ENCODE peak calls at places on chromosomes 1 and 21, in four cellular contexts. V is PC-9, U is endothelial cell of umbilical vein, T is MM.1S. P is an unnamed sample.
A peak's percentile ranks its signal among the peaks of the same experiment; 100 is the strongest.

GRCh38 chr1:33004628-33005027 is 32.1 kb downstream of the AK2 start:
- DNase-seq in U (peak; percentile 75), V (no peak), T (no peak), P (no peak)

GRCh38 chr1:67752306-67752705 is 67.3 kb downstream of the GADD45A start:
- DNase-seq in V (no peak), U (peak; percentile 81), T (no peak), P (peak; percentile 50)

GRCh38 chr1:50419192-50419906 is 3.9 kb downstream of the DMRTA2 start:
- DNase-seq in U (no peak), V (no peak), T (no peak), P (peak; percentile 72)

GRCh38 chr1:208177656-208178055 is 66.5 kb downstream of the PLXNA2 start:
- DNase-seq in V (no peak), U (no peak), T (peak; percentile 57), P (peak; percentile 49)

GRCh38 chr1:100860397-100860991 is 34.1 kb downstream of the EXTL2 start:
- DNase-seq in U (peak; percentile 85), T (no peak), V (no peak), P (peak; percentile 68)

GRCh38 chr1:156571261-156571958 is 955 bp downstream of the IQGAP3 start:
- DNase-seq in T (no peak), U (peak; percentile 83), V (peak; percentile 33), P (no peak)

GRCh38 chr1:166811691-166812090 is 27.6 kb upstream of the POGK start:
- DNase-seq in V (no peak), U (no peak), T (no peak), P (no peak)

GRCh38 chr1:207321790-207322530 is 482 bp downstream of the CD55 start:
- DNase-seq in T (peak; percentile 19), U (peak; percentile 50), V (no peak), P (peak; percentile 55)

GRCh38 chr1:28830814-28831213 is 18.8 kb downstream of the OPRD1 start:
- DNase-seq in V (no peak), U (no peak), T (no peak), P (no peak)

GRCh38 chr1:184228558-184228957 is 158.3 kb upstream of the C1orf21 start:
- DNase-seq in T (no peak), U (no peak), V (no peak), P (no peak)

GRCh38 chr1:229509576-229509975 is 1.4 kb upstream of the NUP133 start:
- DNase-seq in U (no peak), T (no peak), V (no peak), P (no peak)

GRCh38 chr1:203839081-203839480 is 22.3 kb upstream of the SNRPE start:
- DNase-seq in V (no peak), U (peak; percentile 19), T (no peak), P (no peak)

GRCh38 chr1:164662462-164662861 is 103.5 kb downstream of the PBX1 start:
- DNase-seq in T (no peak), U (no peak), V (no peak), P (peak; percentile 38)

GRCh38 chr1:113545210-113545609 is 154.9 kb downstream of the MAGI3 start:
- DNase-seq in T (no peak), V (no peak), U (no peak), P (no peak)

GRCh38 chr1:27106561-27107323 is 48.2 kb downstream of the SLC9A1 start:
- DNase-seq in V (no peak), U (no peak), T (no peak), P (no peak)

GRCh38 chr1:244557565-244557964 is 95.4 kb upstream of the DESI2 start:
- DNase-seq in T (no peak), V (no peak), U (no peak), P (no peak)

GRCh38 chr1:91603409-91603808 is 102.8 kb downstream of the CDC7 start:
- DNase-seq in U (no peak), V (no peak), T (no peak), P (no peak)

GRCh38 chr1:10106756-10107479 is 74.2 kb downstream of the UBE4B start:
- DNase-seq in T (no peak), U (no peak), V (no peak), P (peak; percentile 9)

GRCh38 chr1:53548031-53548491 is 88.9 kb downstream of the DMRTB1 start:
- DNase-seq in T (no peak), U (no peak), V (no peak), P (no peak)

GRCh38 chr1:157894613-157895012 is 53.0 kb upstream of the CD5L start:
- DNase-seq in V (no peak), T (no peak), U (no peak), P (no peak)

GRCh38 chr1:108560430-108561144 is 687 bp downstream of the EEIG2 start:
- DNase-seq in T (peak; percentile 55), V (peak; percentile 48), U (peak; percentile 62), P (peak; percentile 80)

GRCh38 chr1:187928288-187928687 is 1099.5 kb downstream of the PLA2G4A start:
- DNase-seq in V (no peak), T (no peak), U (peak; percentile 78), P (peak; percentile 85)

GRCh38 chr1:204853446-204853845 is 17.2 kb upstream of the NFASC start:
- DNase-seq in U (no peak), V (no peak), T (no peak), P (no peak)

GRCh38 chr1:201365251-201365650 is 12.2 kb downstream of the TNNT2 start:
- DNase-seq in U (no peak), T (no peak), V (no peak), P (no peak)

GRCh38 chr1:171257207-171258052 is 9.1 kb downstream of the FMO1 start:
- DNase-seq in U (no peak), T (peak; percentile 88), V (no peak), P (no peak)

GRCh38 chr1:214762902-214763301 is 159.9 kb downstream of the CENPF start:
- DNase-seq in T (no peak), U (no peak), V (no peak), P (no peak)

GRCh38 chr1:61424382-61424781 is 300.6 kb downstream of the TM2D1 start:
- DNase-seq in V (peak; percentile 34), U (no peak), T (no peak), P (no peak)

GRCh38 chr1:203454986-203455471 is 20.6 kb upstream of the PRELP start:
- DNase-seq in U (no peak), T (no peak), V (no peak), P (no peak)

GRCh38 chr1:234836045-234836681 is 226.2 kb upstream of the IRF2BP2 start:
- DNase-seq in U (peak; percentile 37), T (no peak), V (no peak), P (no peak)

GRCh38 chr1:228007054-228007800 is 429 bp downstream of the WNT3A start:
- DNase-seq in V (no peak), U (no peak), T (no peak), P (peak; percentile 37)

GRCh38 chr1:244778356-244778755 is 57.1 kb upstream of the COX20 start:
- DNase-seq in T (no peak), U (peak; percentile 87), V (no peak), P (no peak)

GRCh38 chr1:7473223-7474142 is 297.6 kb upstream of the VAMP3 start:
- DNase-seq in T (no peak), V (no peak), U (no peak), P (no peak)

GRCh38 chr21:42309753-42310213 is 5.4 kb downstream of the TFF3 start:
- DNase-seq in T (peak; percentile 60), V (peak; percentile 31), U (peak; percentile 30), P (peak; percentile 84)
- TF ChIP-seq EZH2 in T (no peak), V (no peak), U (no peak), P (no peak)

DNA sequence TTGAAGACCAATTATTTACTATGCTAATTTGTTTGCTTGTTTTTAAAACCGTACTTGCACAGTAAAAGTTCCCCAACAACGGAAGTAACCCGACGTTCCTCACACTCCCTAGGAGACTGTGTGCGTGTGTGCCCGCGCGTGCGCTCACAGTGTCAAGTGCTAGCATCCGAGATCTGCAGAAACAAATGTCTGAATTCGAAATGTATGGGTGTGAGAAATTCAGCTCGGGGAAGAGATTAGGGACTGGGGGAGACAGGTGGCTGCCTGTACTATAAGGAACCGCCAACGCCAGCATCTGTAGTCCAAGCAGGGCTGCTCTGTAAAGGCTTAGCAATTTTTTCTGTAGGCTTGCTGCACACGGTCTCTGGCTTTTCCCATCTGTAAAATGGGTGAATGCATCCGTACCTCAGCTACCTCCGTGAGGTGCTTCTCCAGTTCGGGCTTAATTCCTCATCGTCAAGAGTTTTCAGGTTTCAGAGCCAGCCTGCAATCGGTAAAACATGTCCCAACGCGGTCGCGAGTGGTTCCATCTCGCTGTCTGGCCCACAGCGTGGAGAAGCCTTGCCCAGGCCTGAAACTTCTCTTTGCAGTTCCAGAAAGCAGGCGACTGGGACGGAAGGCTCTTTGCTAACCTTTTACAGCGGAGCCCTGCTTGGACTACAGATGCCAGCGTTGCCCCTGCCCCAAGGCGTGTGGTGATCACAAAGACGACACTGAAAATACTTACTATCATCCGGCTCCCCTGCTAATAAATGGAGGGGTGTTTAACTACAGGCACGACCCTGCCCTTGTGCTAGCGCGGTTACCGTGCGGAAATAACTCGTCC is 1.2 kb upstream of the OLIG2 start:
- DNase-seq in V (no peak), U (no peak), T (no peak), P (peak; percentile 45)
- TF ChIP-seq EZH2 in V (no peak), U (peak; percentile 78), T (no peak), P (peak; percentile 75)

GRCh38 chr1:57422271-57423134 is 1.4 kb downstream of the DAB1 start:
- DNase-seq in T (no peak), V (no peak), U (no peak), P (peak; percentile 81)
- TF ChIP-seq EZH2 in T (no peak), V (no peak), U (peak; percentile 27), P (peak; percentile 49)

DNA sequence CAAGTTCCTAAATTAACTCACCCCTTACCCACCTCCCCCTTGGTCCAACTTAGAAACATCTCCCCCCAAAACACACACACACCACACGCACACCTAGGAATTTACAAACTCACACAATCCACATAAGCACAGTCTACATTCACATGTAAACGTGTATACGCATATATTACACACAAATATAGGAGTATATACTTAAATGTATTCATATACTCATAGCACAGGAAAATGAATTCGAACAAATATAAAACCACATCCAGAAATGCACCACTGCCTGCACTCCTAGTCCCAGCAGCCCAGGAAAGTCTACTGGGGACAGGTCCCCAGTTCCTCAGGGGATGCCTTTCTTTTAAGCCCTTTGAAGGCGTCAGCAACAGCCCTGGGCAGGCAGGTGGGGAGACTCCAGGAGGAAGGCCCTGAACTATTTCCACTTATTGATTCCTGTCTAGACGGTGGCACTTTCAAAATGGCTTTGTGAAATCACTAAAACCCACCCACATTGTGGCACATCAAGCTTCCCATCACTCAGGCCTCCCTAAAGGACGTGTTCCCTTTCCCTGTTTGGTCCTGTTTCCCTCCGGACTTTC is 3.1 kb upstream of the DMBX1 start:
- DNase-seq in U (no peak), T (no peak), V (no peak), P (no peak)
- TF ChIP-seq EZH2 in U (peak; percentile 56), T (no peak), V (no peak), P (peak; percentile 49)

DNA sequence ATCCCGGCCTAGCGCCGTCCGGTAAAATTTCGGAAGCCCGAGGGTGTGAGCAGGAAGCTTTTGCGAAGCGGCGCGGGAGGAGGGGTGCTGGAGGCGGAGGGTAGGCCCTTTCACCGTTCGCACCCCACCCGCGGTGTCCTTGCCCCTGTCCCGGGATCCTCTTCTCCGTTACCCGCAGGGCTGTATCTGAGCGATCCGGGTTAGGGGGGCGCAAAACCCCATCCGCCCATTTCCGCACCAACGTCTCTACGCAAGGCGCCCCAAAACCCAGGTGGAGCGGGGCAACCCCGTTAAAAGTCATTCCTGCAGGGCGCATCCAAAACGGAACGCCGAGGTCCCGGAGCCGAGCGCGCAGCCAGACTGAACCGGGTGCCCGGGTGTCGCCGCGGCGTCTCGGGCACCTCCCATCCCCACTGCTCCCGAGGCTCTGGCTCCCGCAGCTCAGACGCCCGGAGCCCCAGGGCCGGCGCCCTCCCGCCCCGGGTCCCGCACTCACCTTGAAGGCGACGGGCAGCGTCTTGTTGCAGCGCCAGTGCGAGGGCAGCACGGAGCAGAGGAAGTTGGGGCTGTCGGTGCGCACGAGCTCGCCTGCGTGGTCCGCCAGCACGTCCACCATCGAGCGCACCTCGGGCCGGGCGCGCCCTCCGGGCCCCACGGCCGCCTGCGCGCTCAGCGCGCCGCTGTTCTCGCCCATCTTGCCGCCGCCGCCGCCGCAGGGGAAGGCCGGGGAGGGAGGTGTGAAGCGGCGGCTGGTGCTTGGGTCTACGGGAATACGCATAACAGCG is 793 bp downstream of the RUNX3 start:
- DNase-seq in T (peak; percentile 35), V (no peak), U (no peak), P (peak; percentile 61)
- TF ChIP-seq EZH2 in T (no peak), V (no peak), U (peak; percentile 85), P (peak; percentile 88)

P was measured in GM23338.